ENCODE peak calls at places on chromosomes 4 and X, in nine cellular contexts. J, M, X, H, Y, S, L, G and Q are unnamed samples.

GRCh38 chr4:15961778-15962510 is 1.0 kb downstream of the FGFBP2 start:
- DNase-seq in H (peak; percentile 61), M (no peak), G (no peak), S (no peak), Y (no peak), J (no peak), L (no peak), X (no peak), Q (no peak)

GRCh38 chr4:170990989-170991589 is 822.1 kb upstream of the GALNTL6 start:
- DNase-seq in Y (no peak), J (no peak), L (no peak), X (no peak), G (no peak), M (peak; percentile 37), S (no peak), H (peak; percentile 79), Q (no peak)

GRCh38 chr4:184481544-184481943 is 7.2 kb upstream of the IRF2 start:
- DNase-seq in Y (no peak), G (no peak), X (no peak), S (no peak), H (no peak), M (no peak), L (no peak), J (no peak), Q (no peak)

GRCh38 chrX:100731441-100732281 is at the start of gene SYTL4:
- DNase-seq in G (peak; percentile 3), H (peak; percentile 33), L (peak; percentile 59), S (peak; percentile 67), M (no peak), X (no peak), J (peak; percentile 28), Y (no peak), Q (no peak)

GRCh38 chrX:72306851-72307645 is 1.3 kb upstream of the CITED1 start:
- DNase-seq in X (peak; percentile 66), H (peak; percentile 80), J (peak; percentile 63), Y (peak; percentile 37), G (peak; percentile 40), S (peak; percentile 76), L (peak; percentile 68), M (no peak), Q (peak; percentile 2)

GRCh38 chrX:135396109-135396508 is 25.6 kb upstream of the SMIM10L2A start:
- DNase-seq in G (no peak), H (no peak), M (no peak), X (peak; percentile 3), S (no peak), Y (no peak), L (no peak), J (no peak), Q (no peak)

GRCh38 chr4:2266181-2266580 is 4.3 kb upstream of the MXD4 start:
- DNase-seq in X (no peak), S (no peak), G (peak; percentile 63), M (no peak), H (no peak), Y (no peak), L (peak; percentile 55), J (peak; percentile 80), Q (no peak)

GRCh38 chrX:45479835-45480422 is 279.3 kb upstream of the DIPK2B start:
- DNase-seq in H (peak; percentile 28), Y (no peak), S (no peak), L (no peak), G (no peak), J (no peak), M (no peak), X (peak; percentile 91), Q (no peak)

GRCh38 chr4:128821151-128821550 is 11.7 kb downstream of the JADE1 start:
- DNase-seq in L (no peak), X (no peak), G (no peak), Y (no peak), J (no peak), M (no peak), S (no peak), H (peak; percentile 88), Q (no peak)

GRCh38 chr4:128818442-128818841 is 8.9 kb downstream of the JADE1 start:
- DNase-seq in H (no peak), G (no peak), X (no peak), M (no peak), S (no peak), J (no peak), Y (no peak), L (no peak), Q (no peak)

GRCh38 chr4:128819082-128819742 is 9.7 kb downstream of the JADE1 start:
- DNase-seq in L (no peak), S (no peak), Y (no peak), G (no peak), J (no peak), M (no peak), H (peak; percentile 55), X (peak; percentile 33), Q (no peak)

GRCh38 chr4:128823025-128823661 is 13.6 kb downstream of the JADE1 start:
- DNase-seq in L (no peak), X (peak; percentile 98), G (no peak), S (no peak), H (no peak), M (no peak), J (no peak), Y (no peak), Q (no peak)

DNA sequence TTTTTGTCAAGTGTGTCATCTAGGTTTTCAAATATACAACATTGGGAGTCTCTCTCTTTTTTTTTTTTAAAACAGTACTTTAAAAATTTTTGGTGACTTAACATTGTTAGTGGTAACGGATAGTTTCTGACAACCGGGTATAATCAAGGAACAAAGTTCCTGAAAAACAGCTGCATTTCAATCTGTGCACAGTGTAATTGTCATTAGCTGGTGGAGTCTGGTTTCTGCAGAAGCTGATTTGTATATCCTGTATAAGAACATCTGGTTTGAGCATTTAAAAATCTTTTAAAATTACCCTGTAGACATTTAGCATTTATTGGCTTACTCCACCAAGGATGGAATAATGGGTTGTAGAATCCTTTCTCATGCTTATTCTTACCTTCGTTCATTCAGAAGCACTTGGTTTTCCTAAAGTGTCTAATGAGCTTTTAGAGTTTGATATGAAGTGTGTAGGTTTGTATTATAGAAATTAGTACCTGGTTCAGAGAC is 11.2 kb downstream of the JADE1 start:
- DNase-seq in X (no peak), H (no peak), M (peak; percentile 25), J (no peak), S (no peak), G (no peak), Y (no peak), L (no peak), Q (no peak)
- H3K4me1 ChIP-seq in X (peaks cover 19% of the 10 kb centered on the region), H (peaks cover 8% of the 10 kb centered on the region), M (peaks cover 51% of the 10 kb centered on the region), J (no peaks in the 10 kb centered on the region), S (no peaks in the 10 kb centered on the region), G (peaks cover under 1% of the 10 kb centered on the region), Y (peaks cover 69% of the 10 kb centered on the region), L (peaks cover 1% of the 10 kb centered on the region), Q (peaks cover 4% of the 10 kb centered on the region)

GRCh38 chrX:91435465-91435864 is 826 bp downstream of the PABPC5 start:
- DNase-seq in X (no peak), J (no peak), S (no peak), M (no peak), Y (no peak), G (no peak), L (no peak), H (peak; percentile 1), Q (no peak)

GRCh38 chrX:91434351-91435168 is at the start of gene PABPC5:
- DNase-seq in G (peak; percentile 74), J (peak; percentile 88), M (no peak), L (peak; percentile 31), H (peak; percentile 83), X (peak; percentile 82), S (peak; percentile 87), Y (no peak), Q (no peak)
- H3K27ac ChIP-seq in G (peak within 1 kb of the TSS; percentile 77), J (peak within 1 kb of the TSS; percentile 54), M (no peak within 1 kb of the TSS), L (no peak within 1 kb of the TSS), H (no peak within 1 kb of the TSS), X (peak within 1 kb of the TSS; percentile 64), S (peak within 1 kb of the TSS; percentile 74), Y (no peak within 1 kb of the TSS), Q (no peak within 1 kb of the TSS)

DNA sequence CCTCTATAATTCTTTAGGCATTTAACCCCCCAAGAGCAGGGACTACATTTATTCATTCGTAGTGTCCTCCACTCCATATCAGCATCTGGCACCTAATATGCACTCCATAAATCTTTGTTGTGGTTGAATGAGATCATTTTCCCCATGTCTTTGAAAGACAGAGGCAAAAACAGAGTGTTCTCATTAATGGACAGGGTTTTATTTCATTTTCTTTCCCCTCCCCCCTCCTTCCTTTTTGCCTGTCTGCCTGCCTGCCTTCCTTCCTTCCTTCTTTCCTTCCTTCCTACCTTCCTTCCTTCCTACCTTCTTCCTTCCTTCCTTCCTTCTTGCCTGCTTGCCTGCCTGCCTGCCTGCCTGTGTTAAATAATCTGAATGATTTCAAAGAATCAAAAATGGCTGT is 83.2 kb downstream of the SHROOM3 start:
- DNase-seq in M (no peak), L (no peak), X (no peak), J (no peak), Y (no peak), S (no peak), H (no peak), G (no peak), Q (no peak)
- H3K4me3 ChIP-seq in M (no peak overlapping the region), L (no peak overlapping the region), X (no peak overlapping the region), J (no peak overlapping the region), Y (no peak overlapping the region), S (no peak overlapping the region), H (no peak overlapping the region), G (no peak overlapping the region), Q (no peak overlapping the region)

GRCh38 chrX:30992381-30992904 is 79.4 kb downstream of the FTHL17 start:
- DNase-seq in H (no peak), G (no peak), X (no peak), L (no peak), S (no peak), M (no peak), Y (no peak), J (no peak), Q (no peak)

GRCh38 chrX:30990361-30990760 is 81.5 kb downstream of the FTHL17 start:
- DNase-seq in X (no peak), J (no peak), L (no peak), H (no peak), G (no peak), M (no peak), Y (no peak), S (no peak), Q (no peak)

GRCh38 chrX:30995705-30996104 is 76.1 kb downstream of the FTHL17 start:
- DNase-seq in G (no peak), J (no peak), H (no peak), X (no peak), S (no peak), Y (no peak), L (no peak), M (no peak), Q (no peak)

GRCh38 chrX:30995060-30995700 is 76.7 kb downstream of the FTHL17 start:
- DNase-seq in M (no peak), J (no peak), L (no peak), S (no peak), H (no peak), X (no peak), G (no peak), Y (peak; percentile 28), Q (no peak)
- H3K4me1 ChIP-seq in M (no peaks in the 10 kb centered on the region), J (no peaks in the 10 kb centered on the region), L (no peaks in the 10 kb centered on the region), S (no peaks in the 10 kb centered on the region), H (no peaks in the 10 kb centered on the region), X (no peaks in the 10 kb centered on the region), G (no peaks in the 10 kb centered on the region), Y (peaks cover 5% of the 10 kb centered on the region), Q (peaks cover 7% of the 10 kb centered on the region)

GRCh38 chr4:13907255-13907751 is 279.8 kb upstream of the BOD1L1 start:
- DNase-seq in X (peak; percentile 99), L (no peak), Y (no peak), J (no peak), M (no peak), G (no peak), H (peak; percentile 65), S (no peak), Q (no peak)
- H3K27ac ChIP-seq in X (peak overlapping the region; percentile 98), L (no peak overlapping the region), Y (no peak overlapping the region), J (no peak overlapping the region), M (no peak overlapping the region), G (no peak overlapping the region), H (no peak overlapping the region), S (peak overlapping the region; percentile 27), Q (no peak overlapping the region)